ENCODE peak calls at places on chromosomes 3 and 15, in six cellular contexts. C is IMR-90, Y is neuronal stem cell, M is H1, Q is H9, P is mesenchymal stem cell. I is an unnamed sample.

GRCh38 chr15:87200149-87200548 is 1056.4 kb downstream of the NTRK3 start:
- DNase-seq in P (no peak), Q (no peak), Y (no peak), C (no peak), M (no peak), I (no peak)

GRCh38 chr3:31634485-31634884 is 101.8 kb downstream of the STT3B start:
- DNase-seq in Q (no peak), P (no peak), C (peak), M (no peak), Y (no peak), I (no peak)

GRCh38 chr3:112437146-112438022 is 61.9 kb downstream of the BTLA start:
- DNase-seq in M (no peak), Q (peak), Y (no peak), P (peak), C (peak), I (peak)

GRCh38 chr3:61682671-61683408 is 121.5 kb downstream of the PTPRG start:
- DNase-seq in M (no peak), C (peak), Q (no peak), Y (no peak), P (peak), I (peak)

GRCh38 chr15:95492388-95493070 is 838.0 kb upstream of the NR2F2 start:
- DNase-seq in C (no peak), P (no peak), M (no peak), Y (no peak), Q (no peak), I (peak)

GRCh38 chr3:95399580-95399979 is 1336.7 kb downstream of the NSUN3 start:
- DNase-seq in C (no peak), M (no peak), Q (no peak), P (no peak), Y (no peak), I (no peak)

GRCh38 chr3:58038675-58039302 is 30.6 kb downstream of the FLNB start:
- DNase-seq in Y (no peak), Q (no peak), C (no peak), M (no peak), P (no peak), I (no peak)

GRCh38 chr3:123289336-123290106 is 87.8 kb downstream of the SEC22A start:
- DNase-seq in Y (no peak), Q (peak), M (no peak), C (no peak), P (no peak), I (no peak)

GRCh38 chr3:89876116-89876515 is 768.7 kb downstream of the EPHA3 start:
- DNase-seq in P (no peak), M (no peak), Y (no peak), Q (no peak), C (no peak), I (no peak)

GRCh38 chr3:65110661-65111060 is 422.9 kb upstream of the ADAMTS9 start:
- DNase-seq in M (no peak), Q (no peak), P (no peak), C (no peak), Y (no peak), I (no peak)

GRCh38 chr3:78026429-78026828 is 986.5 kb downstream of the ROBO2 start:
- DNase-seq in C (no peak), P (peak), Y (no peak), M (no peak), Q (no peak), I (no peak)

GRCh38 chr3:127698264-127699097 is 25.7 kb downstream of the ABTB1 start:
- DNase-seq in Q (no peak), Y (no peak), P (no peak), M (no peak), C (no peak), I (no peak)

GRCh38 chr3:73504255-73504654 is 120.5 kb downstream of the PDZRN3 start:
- DNase-seq in Q (no peak), Y (no peak), P (no peak), M (no peak), C (no peak), I (no peak)

GRCh38 chr3:45664558-45664957 is 24.6 kb upstream of the SACM1L start:
- DNase-seq in M (no peak), C (no peak), P (no peak), Q (no peak), Y (no peak), I (no peak)

GRCh38 chr15:25242166-25242879 is 196.5 kb downstream of the UBE3A start:
- DNase-seq in Y (no peak), C (no peak), Q (no peak), P (no peak), M (no peak), I (no peak)

GRCh38 chr15:67049351-67050044 is 15.9 kb upstream of the SMAD3 start:
- DNase-seq in M (no peak), P (peak), Y (no peak), C (peak), Q (no peak), I (no peak)

GRCh38 chr3:182814419-182815160 is 21.3 kb downstream of the ATP11B start:
- DNase-seq in Q (no peak), M (no peak), Y (no peak), P (no peak), C (no peak), I (no peak)

GRCh38 chr3:112358311-112358780 is 25.4 kb downstream of the CD200 start:
- DNase-seq in Y (no peak), C (peak), P (no peak), Q (no peak), M (no peak), I (no peak)

GRCh38 chr15:60585743-60586708 is 107.1 kb upstream of the ICE2 start:
- DNase-seq in C (peak), P (peak), Y (peak), M (no peak), Q (no peak), I (peak)

GRCh38 chr3:156480949-156481348 is 74.0 kb downstream of the SSR3 start:
- DNase-seq in Q (no peak), M (no peak), P (no peak), C (no peak), Y (no peak), I (no peak)

GRCh38 chr3:44355634-44356033 is 17.1 kb downstream of the TCAIM start:
- DNase-seq in Y (no peak), C (peak), Q (no peak), M (no peak), P (peak), I (no peak)

GRCh38 chr15:35210370-35210769 is 125.3 kb upstream of the NANOGP8 start:
- DNase-seq in M (no peak), P (no peak), C (no peak), Y (no peak), Q (no peak), I (no peak)

GRCh38 chr3:12954891-12955650 is 113.7 kb upstream of the RPL32 start:
- DNase-seq in P (peak), M (no peak), Q (no peak), Y (no peak), C (no peak), I (no peak)

GRCh38 chr15:74132681-74133070 is 2.3 kb downstream of the ISLR2 start:
- DNase-seq in Q (peak), P (no peak), Y (no peak), M (no peak), C (peak), I (peak)

GRCh38 chr3:181823716-181824115 is 112.0 kb downstream of the SOX2 start:
- DNase-seq in Q (no peak), P (no peak), M (no peak), C (no peak), Y (no peak), I (no peak)

GRCh38 chr3:171340415-171340814 is 119.8 kb downstream of the TNIK start:
- DNase-seq in C (no peak), P (no peak), M (no peak), Y (no peak), Q (no peak), I (no peak)

GRCh38 chr15:27679621-27680521 is 419.2 kb downstream of the OCA2 start:
- DNase-seq in P (no peak), M (no peak), C (no peak), Q (peak), Y (no peak), I (peak)

GRCh38 chr15:50414624-50415023 is 9.6 kb upstream of the USP8 start:
- DNase-seq in Q (no peak), C (no peak), P (no peak), Y (no peak), M (no peak), I (no peak)

GRCh38 chr15:50411870-50412269 is 12.3 kb upstream of the USP8 start:
- DNase-seq in M (no peak), P (no peak), Y (no peak), Q (no peak), C (no peak), I (no peak)

GRCh38 chr15:50415752-50416404 is 8.3 kb upstream of the USP8 start:
- DNase-seq in Q (peak), C (peak), M (no peak), P (peak), Y (no peak), I (no peak)

GRCh38 chr15:50418041-50418583 is 6.1 kb upstream of the USP8 start:
- DNase-seq in Y (no peak), C (no peak), M (no peak), Q (no peak), P (no peak), I (no peak)

GRCh38 chr15:50416920-50417319 is 7.3 kb upstream of the USP8 start:
- DNase-seq in C (no peak), Q (no peak), P (no peak), Y (no peak), M (no peak), I (no peak)
- H3K23ac ChIP-seq in C (no peak), Q (peak), P (no peak), Y (no peak), M (no peak), I (no peak)

GRCh38 chr3:129528589-129529100 is at the start of gene RHO:
- DNase-seq in Q (no peak), P (no peak), M (no peak), Y (no peak), C (no peak), I (no peak)
- H2BK15ac ChIP-seq in Q (no peak), P (no peak), M (peak), Y (peak), C (no peak), I (no peak)

DNA sequence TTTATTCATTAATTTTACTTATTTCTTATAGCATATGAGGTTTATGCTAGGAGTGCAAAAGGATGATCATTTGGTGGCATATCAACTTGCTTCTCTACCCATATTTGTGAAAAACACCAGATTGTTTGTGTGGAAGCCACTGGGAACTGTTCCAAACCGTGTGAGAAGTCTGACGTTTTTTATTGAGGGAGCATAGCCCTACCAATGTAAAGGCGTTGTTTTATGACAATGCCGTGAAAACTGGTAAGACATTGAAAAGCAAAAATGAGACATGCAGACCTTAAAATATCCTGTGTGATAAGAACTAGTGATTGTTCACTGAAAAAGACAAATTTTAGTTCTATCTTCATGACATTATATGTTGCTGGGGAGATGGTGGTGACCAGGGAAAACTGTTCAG is 87.8 kb downstream of the CHL1 start:
- DNase-seq in Y (no peak), M (no peak), C (no peak), P (no peak), Q (no peak), I (no peak)
- H3K23ac ChIP-seq in Y (no peak), M (no peak), C (no peak), P (no peak), Q (no peak), I (no peak)

DNA sequence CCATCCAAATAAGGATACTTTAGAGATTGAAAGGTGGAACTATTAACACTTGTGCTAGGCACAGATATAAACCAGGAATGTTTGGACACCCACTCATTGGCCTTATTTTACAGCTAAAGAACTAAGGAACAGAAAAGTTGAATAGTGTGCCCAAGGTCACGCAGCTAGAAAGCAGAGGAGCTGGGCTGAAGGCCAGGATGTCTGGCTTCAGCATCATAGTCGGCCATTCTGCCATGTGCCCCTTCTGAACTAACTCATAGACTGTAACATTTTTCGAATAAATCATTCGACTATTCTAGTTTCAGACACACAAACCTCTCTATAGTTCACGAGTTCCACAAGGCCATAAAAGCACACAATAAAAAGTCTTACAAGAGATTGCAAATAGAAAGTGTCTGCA is 71.1 kb downstream of the SUMF1 start:
- DNase-seq in P (no peak), C (no peak), Y (no peak), M (no peak), Q (no peak), I (no peak)
- H2BK15ac ChIP-seq in P (no peak), C (no peak), Y (no peak), M (no peak), Q (no peak), I (no peak)

DNA sequence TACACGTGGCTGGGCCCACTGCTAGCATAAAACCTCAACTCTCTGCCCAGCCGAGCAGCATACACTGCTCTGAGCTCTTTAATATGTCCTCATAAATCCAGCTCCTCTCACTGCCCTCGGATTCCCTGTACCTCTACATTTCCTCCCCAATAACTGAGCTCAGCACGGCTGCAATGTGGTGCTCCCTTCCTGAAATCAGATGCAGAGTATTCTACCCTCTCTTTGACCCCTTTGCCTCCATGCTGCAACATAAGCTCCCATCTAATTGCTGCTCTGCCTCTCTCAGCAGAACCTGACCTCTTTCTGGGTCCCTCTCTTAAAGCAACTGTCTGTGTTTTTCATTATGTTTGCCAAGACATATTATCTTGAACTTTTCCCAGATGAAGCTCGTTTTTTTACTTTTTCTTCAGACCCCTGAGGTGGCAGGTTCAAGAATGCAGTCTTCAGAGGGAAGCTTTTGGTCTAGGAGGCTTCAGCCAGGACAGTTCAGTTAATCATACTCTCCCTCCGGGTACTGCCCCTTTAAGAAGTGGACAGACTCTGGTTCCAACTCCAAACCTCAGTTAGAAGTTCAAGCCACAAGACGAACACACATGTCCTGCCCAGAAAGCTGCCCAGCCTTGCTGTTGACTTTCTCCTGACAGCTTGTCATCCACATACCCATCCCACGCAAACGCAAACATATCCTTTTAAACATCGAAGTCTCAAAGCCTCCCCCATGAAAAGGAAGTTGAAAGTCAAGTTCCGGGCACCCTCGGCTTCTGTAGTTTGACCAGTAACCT is 81.1 kb upstream of the NEO1 start:
- DNase-seq in Q (no peak), P (no peak), M (no peak), C (peak), Y (no peak), I (no peak)
- H3K23ac ChIP-seq in Q (no peak), P (no peak), M (no peak), C (peak), Y (no peak), I (no peak)

GRCh38 chr3:119746423-119746822 is 35.5 kb upstream of the NR1I2 start:
- DNase-seq in P (no peak), Y (no peak), Q (no peak), M (no peak), C (no peak), I (no peak)
- H2BK15ac ChIP-seq in P (no peak), Y (no peak), Q (no peak), M (no peak), C (no peak), I (no peak)

DNA sequence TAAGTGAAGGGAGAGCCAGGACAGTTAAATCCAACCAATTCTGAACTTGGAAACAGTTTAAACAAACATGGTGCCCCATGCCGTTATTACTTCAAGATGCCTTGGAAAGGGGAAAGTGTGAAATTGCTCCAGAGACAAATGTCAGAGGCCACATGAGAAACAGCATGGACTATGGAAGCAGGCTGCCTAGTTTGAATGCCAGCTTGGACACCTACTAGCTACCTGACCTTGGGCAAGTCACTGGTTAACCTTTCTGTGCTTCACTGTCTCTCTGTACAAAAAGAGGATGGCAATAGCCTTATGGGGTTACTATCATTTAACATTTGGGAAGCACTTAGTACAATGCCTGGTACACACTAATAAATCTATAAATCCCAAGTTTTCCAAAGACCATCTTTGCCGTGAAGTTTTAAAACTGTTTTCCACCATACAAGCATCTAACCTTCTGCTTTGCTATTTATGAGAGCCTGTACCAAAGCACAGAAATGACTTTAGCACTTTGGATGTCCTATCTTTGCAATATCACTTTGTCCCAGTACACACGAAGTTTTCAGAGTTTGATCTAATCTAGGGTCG is 8.3 kb upstream of the TOPBP1 start:
- DNase-seq in Y (no peak), C (no peak), M (no peak), P (no peak), Q (no peak), I (no peak)
- H3K23ac ChIP-seq in Y (no peak), C (no peak), M (no peak), P (no peak), Q (no peak), I (no peak)

DNA sequence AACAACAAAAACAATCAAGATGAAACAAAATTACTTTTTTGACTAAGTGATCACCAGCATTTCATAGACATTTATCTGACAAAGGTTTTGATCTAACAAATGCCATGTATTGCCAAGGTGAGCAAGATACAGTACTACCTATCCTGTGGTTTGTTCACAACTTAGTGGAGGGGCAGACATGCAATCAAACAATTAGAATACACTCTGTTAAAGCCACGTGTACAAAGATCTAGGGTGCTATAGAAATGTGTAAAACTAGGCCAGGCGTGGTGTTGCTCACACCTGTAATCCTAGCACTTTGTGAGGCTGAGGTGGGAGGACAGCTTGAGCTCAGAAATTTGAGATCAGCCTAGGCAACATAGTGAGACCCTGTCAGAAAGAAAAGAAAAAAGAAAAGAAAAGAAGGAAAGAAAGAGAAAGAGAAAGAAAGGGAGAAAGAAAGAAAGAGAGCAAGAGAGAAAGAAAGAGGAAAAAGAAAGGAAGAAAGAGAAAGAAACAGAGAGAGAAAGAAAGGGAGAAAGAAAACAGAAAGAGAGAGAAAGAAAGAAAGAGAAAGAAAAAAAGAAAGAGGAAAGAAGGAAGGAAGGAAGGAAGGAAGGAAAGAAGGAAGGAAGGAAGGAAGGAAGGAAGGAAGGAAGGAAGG is 1.4 kb upstream of the TRIM69 start:
- DNase-seq in Q (no peak), Y (no peak), M (no peak), C (no peak), P (no peak), I (no peak)
- H2BK15ac ChIP-seq in Q (no peak), Y (no peak), M (no peak), C (no peak), P (no peak), I (no peak)

GRCh38 chr3:53137221-53137620 is 7.0 kb upstream of the RFT1 start:
- DNase-seq in Y (no peak), M (no peak), Q (no peak), C (no peak), P (no peak), I (peak)

GRCh38 chr3:53137835-53138446 is 7.7 kb upstream of the RFT1 start:
- DNase-seq in Q (no peak), P (peak), Y (no peak), C (peak), M (no peak), I (no peak)

GRCh38 chr3:53140575-53141467 is 10.6 kb upstream of the RFT1 start:
- DNase-seq in P (peak), M (no peak), Q (no peak), C (peak), Y (no peak), I (peak)

GRCh38 chr3:53141468-53141840 is 11.2 kb upstream of the RFT1 start:
- DNase-seq in M (no peak), C (no peak), Y (no peak), P (no peak), Q (no peak), I (no peak)

GRCh38 chr3:53139833-53140574 is 9.8 kb upstream of the RFT1 start:
- DNase-seq in Q (no peak), C (peak), M (no peak), Y (no peak), P (no peak), I (no peak)
- H3K23ac ChIP-seq in Q (no peak), C (peak), M (no peak), Y (no peak), P (no peak), I (no peak)

GRCh38 chr15:68346986-68347385 is 69.4 kb downstream of the FEM1B start:
- DNase-seq in P (peak), Y (no peak), Q (no peak), M (no peak), C (peak), I (no peak)
- H2BK15ac ChIP-seq in P (no peak), Y (no peak), Q (no peak), M (no peak), C (peak), I (no peak)

I was measured in mesendoderm.